ENCODE peak calls at places on chromosomes 3 and 15, in nine cellular contexts. L is Calu3; W is activated CD8-positive, alpha-beta T cell treated with anti-CD3 and anti-CD28 coated beads for 36 hours; I is ovary; V is memory B cell; B is NCI-H2171 treated with DMSO at 0.1 percent for 48 hours; D is neural crest cell; Y is EL; G is kidney tubule cell. E is an unnamed sample.

GRCh38 chr3:140753865-140754754 is 76.2 kb downstream of the TRIM42 start:
- DNase-seq in B (no peak), D (no peak), G (peak), W (no peak), I (no peak), L (peak), V (no peak), Y (no peak), E (peak)

GRCh38 chr3:65658398-65658797 is 380.3 kb downstream of the MAGI1 start:
- DNase-seq in Y (no peak), V (no peak), I (no peak), L (no peak), D (no peak), B (no peak), G (no peak), W (no peak), E (no peak)

GRCh38 chr3:73470851-73471250 is 153.9 kb downstream of the PDZRN3 start:
- DNase-seq in Y (no peak), V (no peak), B (no peak), I (no peak), G (no peak), L (no peak), D (no peak), W (no peak), E (no peak)

GRCh38 chr15:88688394-88688933 is 49.6 kb downstream of the ISG20 start:
- DNase-seq in L (no peak), V (no peak), Y (no peak), I (no peak), G (no peak), D (no peak), B (no peak), W (no peak), E (no peak)

GRCh38 chr15:34241376-34242350 is 16.8 kb downstream of the EMC4 start:
- DNase-seq in I (no peak), L (no peak), V (peak), D (no peak), B (peak), G (peak), W (peak), Y (peak), E (peak)

GRCh38 chr3:13199899-13200451 is 126.7 kb upstream of the IQSEC1 start:
- DNase-seq in B (no peak), W (no peak), G (no peak), I (no peak), D (no peak), V (no peak), Y (no peak), L (no peak), E (no peak)

GRCh38 chr15:57031605-57032004 is 113.2 kb downstream of the TCF12 start:
- DNase-seq in B (no peak), D (no peak), I (no peak), G (peak), W (peak), L (no peak), Y (peak), V (no peak), E (peak)

GRCh38 chr15:39092354-39092753 is 488.5 kb upstream of the THBS1 start:
- DNase-seq in I (no peak), B (no peak), G (no peak), Y (no peak), W (no peak), D (no peak), L (no peak), V (no peak), E (no peak)

GRCh38 chr3:53585042-53585441 is 90.6 kb downstream of the CACNA1D start:
- DNase-seq in D (no peak), V (no peak), Y (no peak), B (no peak), I (no peak), L (no peak), G (no peak), W (no peak), E (no peak)

GRCh38 chr3:154364849-154365248 is 40.6 kb upstream of the DHX36 start:
- DNase-seq in V (no peak), D (no peak), B (no peak), Y (no peak), L (peak), I (no peak), G (peak), W (no peak), E (no peak)

GRCh38 chr15:75751116-75751875 is 38.6 kb upstream of the CSPG4 start:
- DNase-seq in L (no peak), I (no peak), D (no peak), G (no peak), B (no peak), Y (no peak), W (no peak), V (no peak), E (no peak)

E was measured in HT1080.